ENCODE peak calls at places on chromosomes 4 and X, in six cellular contexts. U is endodermal cell, F is heart left ventricle, I is OCI-LY7, R is A673, O is tibial artery. E is an unnamed sample.

GRCh38 chr4:152643153-152644035 is 36.4 kb downstream of the TMEM154 start:
- DNase-seq in U (peak), F (peak), I (peak), R (no peak), O (no peak), E (no peak)

GRCh38 chr4:12123709-12124108 is 695.0 kb upstream of the HS3ST1 start:
- DNase-seq in U (no peak), F (no peak), I (no peak), R (no peak), O (no peak), E (no peak)

GRCh38 chr4:74770511-74770910 is 23.8 kb downstream of the BTC start:
- DNase-seq in U (no peak), F (no peak), I (no peak), R (no peak), O (no peak), E (no peak)

GRCh38 chrX:103919336-103919682 is 43.1 kb upstream of the TMSB15B start:
- DNase-seq in U (no peak), F (no peak), I (peak), R (peak), O (no peak), E (peak)

GRCh38 chr4:1416948-1417260 is 10.7 kb upstream of the NKX1-1 start:
- DNase-seq in U (peak), F (no peak), I (no peak), R (no peak), O (no peak), E (no peak)

GRCh38 chr4:168634276-168634802 is 137.5 kb downstream of the PALLD start:
- DNase-seq in U (no peak), F (no peak), I (no peak), R (peak), O (no peak), E (no peak)

GRCh38 chr4:600850-601515 is 24.4 kb upstream of the PDE6B start:
- DNase-seq in U (no peak), F (no peak), I (no peak), R (no peak), O (no peak), E (no peak)

GRCh38 chrX:153981771-153982533 is 9.4 kb downstream of the TMEM187 start:
- DNase-seq in U (no peak), F (no peak), I (no peak), R (no peak), O (peak), E (no peak)

GRCh38 chr4:4226606-4227438 is at the start of gene OTOP1:
- DNase-seq in U (peak), F (no peak), I (no peak), R (no peak), O (no peak), E (no peak)

GRCh38 chrX:77431227-77431626 is 16.0 kb upstream of the FGF16 start:
- DNase-seq in U (no peak), F (no peak), I (peak), R (peak), O (peak), E (peak)

GRCh38 chr4:3443750-3444309 is 2.1 kb downstream of the HGFAC start:
- DNase-seq in U (no peak), F (no peak), I (no peak), R (no peak), O (no peak), E (no peak)

GRCh38 chr4:42655921-42656735 is 777 bp downstream of the ATP8A1 start:
- DNase-seq in U (peak), F (peak), I (peak), R (peak), O (peak), E (peak)

GRCh38 chr4:10050171-10051120 is 29.1 kb upstream of the SLC2A9 start:
- DNase-seq in U (no peak), F (no peak), I (no peak), R (no peak), O (no peak), E (peak)

GRCh38 chr4:15015170-15015569 is 12.9 kb downstream of the CPEB2 start:
- DNase-seq in U (no peak), F (no peak), I (no peak), R (no peak), O (no peak), E (no peak)

GRCh38 chr4:88779431-88779830 is 81.8 kb upstream of the NAP1L5 start:
- DNase-seq in U (no peak), F (no peak), I (no peak), R (peak), O (no peak), E (no peak)

GRCh38 chr4:113834302-113834701 is 72.8 kb upstream of the CAMK2D start:
- DNase-seq in U (no peak), F (no peak), I (no peak), R (peak), O (no peak), E (no peak)

GRCh38 chr4:140372607-140373327 is 679 bp upstream of the SCOC start:
- DNase-seq in U (peak), F (no peak), I (peak), R (peak), O (no peak), E (peak)

GRCh38 chrX:151153086-151153485 is 23.3 kb upstream of the GPR50 start:
- DNase-seq in U (peak), F (no peak), I (no peak), R (peak), O (no peak), E (no peak)

GRCh38 chrX:140817943-140818342 is 108.4 kb downstream of the LINC00632 start:
- DNase-seq in U (no peak), F (no peak), I (peak), R (peak), O (no peak), E (no peak)

GRCh38 chrX:20267924-20268701 is 1.4 kb upstream of the RPS6KA3 start:
- DNase-seq in U (peak), F (peak), I (no peak), R (peak), O (peak), E (peak)

GRCh38 chrX:65601530-65602281 is 65.7 kb upstream of the MSN start:
- DNase-seq in U (no peak), F (peak), I (peak), R (no peak), O (peak), E (no peak)

GRCh38 chr4:106289737-106290136 is 26.3 kb downstream of the TBCK start:
- DNase-seq in U (no peak), F (no peak), I (no peak), R (no peak), O (no peak), E (no peak)

GRCh38 chr4:185479507-185479971 is 8.0 kb upstream of the CCDC110 start:
- DNase-seq in U (no peak), F (no peak), I (peak), R (no peak), O (no peak), E (no peak)

GRCh38 chr4:143386812-143387211 is 50.1 kb downstream of the GAB1 start:
- DNase-seq in U (no peak), F (no peak), I (no peak), R (no peak), O (no peak), E (no peak)

GRCh38 chr4:56480691-56481090 is 13.3 kb downstream of the SRP72 start:
- DNase-seq in U (no peak), F (no peak), I (no peak), R (no peak), O (no peak), E (no peak)

GRCh38 chrX:131010186-131010585 is 48.0 kb upstream of the ARHGAP36 start:
- DNase-seq in U (no peak), F (no peak), I (no peak), R (no peak), O (no peak), E (no peak)

GRCh38 chrX:24207826-24208225 is 58.3 kb downstream of the ZFX start:
- DNase-seq in U (no peak), F (no peak), I (no peak), R (no peak), O (no peak), E (no peak)

GRCh38 chrX:42220083-42220482 is 296.7 kb upstream of the CASK start:
- DNase-seq in U (no peak), F (no peak), I (no peak), R (no peak), O (no peak), E (no peak)

GRCh38 chr4:7524841-7525240 is 90.1 kb upstream of the PSAPL1 start:
- DNase-seq in U (no peak), F (no peak), I (no peak), R (no peak), O (no peak), E (peak)

GRCh38 chr4:41199788-41200187 is 14.6 kb downstream of the APBB2 start:
- DNase-seq in U (no peak), F (no peak), I (no peak), R (no peak), O (no peak), E (no peak)
- H3K27ac ChIP-seq in U (no peak), F (no peak), I (no peak), R (no peak), O (no peak), E (no peak)

DNA sequence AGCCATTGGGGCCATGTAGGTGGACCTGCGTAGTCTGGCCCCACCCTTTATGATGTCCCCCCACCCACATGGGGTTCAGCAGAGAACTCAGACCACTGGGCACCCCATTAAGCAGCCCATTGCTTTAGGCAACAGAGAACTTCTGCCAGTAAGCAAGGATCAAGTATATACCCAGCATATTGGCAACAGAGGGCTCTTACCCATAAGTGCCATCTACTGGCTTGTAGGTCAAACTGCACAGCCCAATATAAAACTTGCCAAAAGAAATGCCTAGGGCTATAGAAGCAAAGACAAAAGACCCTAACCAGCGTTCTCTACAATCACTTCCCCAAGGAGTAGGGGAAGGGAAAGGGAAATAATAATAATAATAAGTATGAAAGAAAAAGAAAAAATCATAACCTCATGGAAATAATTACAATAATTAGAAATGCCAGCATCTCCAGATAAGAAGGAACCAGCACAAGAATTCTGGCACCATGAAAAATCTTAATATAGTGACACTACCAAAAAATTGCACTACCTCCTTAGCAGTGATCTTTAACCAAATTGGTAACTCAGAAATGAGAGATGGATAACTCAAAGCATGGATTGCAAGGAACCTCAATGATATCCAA is 1090.7 kb downstream of the FAT4 start:
- DNase-seq in U (no peak), F (no peak), I (peak), R (peak), O (no peak), E (peak)
- TF ChIP-seq CTCF in U (peak), F (peak), I (peak), R (peak), O (peak), E (peak)

DNA sequence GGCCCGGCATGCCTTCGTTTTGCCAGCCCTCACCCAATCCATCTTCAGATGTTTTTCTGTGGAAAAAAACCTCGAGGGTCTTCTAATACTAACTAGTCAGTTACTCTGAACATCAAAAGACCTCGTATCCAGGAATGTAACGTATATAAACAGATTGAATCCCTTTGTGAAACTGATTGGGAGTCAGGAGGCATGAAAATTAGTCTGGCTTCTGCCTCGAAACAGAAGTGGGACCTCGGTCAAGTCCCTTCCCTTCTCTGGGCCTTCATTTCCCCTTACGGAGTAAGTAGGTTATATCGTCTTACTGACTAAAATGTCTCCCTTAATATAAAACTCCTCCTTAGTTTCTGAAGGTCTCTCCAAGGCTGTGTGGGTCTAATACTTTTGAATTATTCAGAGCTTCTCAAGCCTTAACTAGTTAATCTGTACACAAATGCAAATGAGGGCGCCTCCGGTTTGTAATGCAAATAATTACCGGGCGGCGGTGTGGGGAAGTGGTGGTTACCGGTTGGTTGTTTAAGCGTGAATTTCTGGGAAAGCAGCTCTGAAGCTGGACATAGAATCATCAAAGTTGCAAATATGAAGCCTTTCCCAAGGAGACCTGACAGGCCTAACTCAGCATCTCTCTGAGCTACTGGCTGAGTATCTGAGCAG is 11.4 kb upstream of the NKRF start:
- DNase-seq in U (no peak), F (no peak), I (peak), R (peak), O (no peak), E (no peak)
- H3K27ac ChIP-seq in U (no peak), F (no peak), I (peak), R (no peak), O (no peak), E (no peak)

GRCh38 chr4:148162554-148162953 is 279.7 kb downstream of the NR3C2 start:
- DNase-seq in U (no peak), F (no peak), I (no peak), R (no peak), O (no peak), E (no peak)
- TF ChIP-seq CTCF in U (no peak), F (no peak), I (no peak), R (no peak), O (no peak), E (no peak)

GRCh38 chrX:10115082-10115481 is 41.7 kb upstream of the CLCN4 start:
- DNase-seq in U (no peak), F (no peak), I (no peak), R (no peak), O (no peak), E (no peak)

GRCh38 chrX:10119399-10119990 is 37.3 kb upstream of the CLCN4 start:
- DNase-seq in U (peak), F (peak), I (peak), R (peak), O (peak), E (peak)

GRCh38 chrX:10117301-10117700 is 39.5 kb upstream of the CLCN4 start:
- DNase-seq in U (no peak), F (no peak), I (no peak), R (no peak), O (no peak), E (no peak)

GRCh38 chrX:10118530-10118929 is 38.2 kb upstream of the CLCN4 start:
- DNase-seq in U (no peak), F (no peak), I (no peak), R (no peak), O (no peak), E (no peak)

GRCh38 chrX:10117864-10118377 is 38.9 kb upstream of the CLCN4 start:
- DNase-seq in U (no peak), F (no peak), I (peak), R (no peak), O (no peak), E (no peak)
- H3K27ac ChIP-seq in U (no peak), F (no peak), I (peak), R (no peak), O (no peak), E (no peak)